ENCODE peak calls at places on chromosomes 3 and 15, in six cellular contexts. J is NCI-H1417, I is GF-D8, A is fibroblast of mammary gland, Z is Ammon's horn, E is amygdala. H is an unnamed sample.

GRCh38 chr15:88686166-88686565 is 47.4 kb downstream of the ISG20 start:
- DNase-seq in J (peak), Z (no peak), A (no peak), E (no peak), I (no peak), H (no peak)

GRCh38 chr3:36155515-36155914 is 224.8 kb upstream of the STAC start:
- DNase-seq in Z (no peak), I (no peak), A (no peak), E (no peak), J (no peak), H (no peak)

GRCh38 chr3:12782172-12782815 is 14.2 kb upstream of the CAND2 start:
- DNase-seq in A (peak), J (no peak), E (no peak), I (no peak), Z (no peak), H (no peak)

GRCh38 chr3:10531031-10531430 is 25.6 kb upstream of the ATP2B2 start:
- DNase-seq in A (no peak), Z (no peak), E (no peak), J (no peak), I (no peak), H (no peak)

GRCh38 chr15:39747326-39747725 is 35.3 kb downstream of the FSIP1 start:
- DNase-seq in A (peak), E (no peak), I (no peak), Z (peak), J (no peak), H (no peak)

GRCh38 chr3:140216249-140216648 is 281.3 kb downstream of the CLSTN2 start:
- DNase-seq in A (peak), I (no peak), Z (no peak), J (no peak), E (no peak), H (no peak)

GRCh38 chr3:150414273-150414672 is 6.2 kb downstream of the TSC22D2 start:
- DNase-seq in Z (peak), E (peak), J (no peak), A (peak), I (no peak), H (no peak)

GRCh38 chr15:34889486-34889885 is 80.1 kb downstream of the AQR start:
- DNase-seq in E (no peak), J (no peak), Z (no peak), A (peak), I (no peak), H (no peak)

GRCh38 chr3:107999215-107999775 is 91.5 kb downstream of the CD47 start:
- DNase-seq in J (no peak), E (no peak), I (no peak), Z (no peak), A (peak), H (no peak)